ENCODE peak calls at places on chromosome 12, in seven cellular contexts. S, O, I, H, M, Y and G are unnamed samples.

GRCh38 chr12:51917746-51918453 is 10.6 kb downstream of the ACVRL1 start:
- DNase-seq in O (no peak), M (peak; percentile 82), I (no peak), Y (no peak), S (peak; percentile 71), H (no peak), G (no peak)

GRCh38 chr12:128813392-128813791 is 10.4 kb downstream of the SLC15A4 start:
- DNase-seq in Y (no peak), S (no peak), O (no peak), H (no peak), I (no peak), M (no peak), G (no peak)

GRCh38 chr12:104953323-104953722 is 4.8 kb downstream of the SLC41A2 start:
- DNase-seq in S (no peak), M (peak; percentile 4), O (no peak), Y (no peak), I (no peak), H (no peak), G (no peak)

GRCh38 chr12:28446031-28446430 is 255.8 kb downstream of the CCDC91 start:
- DNase-seq in S (no peak), M (no peak), H (no peak), Y (no peak), I (no peak), O (no peak), G (no peak)

GRCh38 chr12:85804663-85805062 is 31.5 kb downstream of the RASSF9 start:
- DNase-seq in Y (no peak), S (no peak), M (no peak), I (no peak), H (no peak), O (no peak), G (no peak)

GRCh38 chr12:6451348-6452244 is at the start of gene TAPBPL:
- DNase-seq in M (peak; percentile 38), H (peak; percentile 75), Y (no peak), O (peak; percentile 89), S (peak; percentile 88), I (no peak), G (peak; percentile 48)

GRCh38 chr12:13536219-13536910 is 339.8 kb downstream of the EMP1 start:
- DNase-seq in O (no peak), M (no peak), S (no peak), Y (no peak), H (peak; percentile 60), I (no peak), G (no peak)

GRCh38 chr12:3134126-3134525 is 56.9 kb downstream of the TSPAN9 start:
- DNase-seq in S (no peak), Y (no peak), M (no peak), H (no peak), O (no peak), I (no peak), G (no peak)

GRCh38 chr12:54230555-54230954 is 41.8 kb upstream of the SMUG1 start:
- DNase-seq in M (no peak), H (no peak), Y (no peak), S (no peak), I (no peak), O (no peak), G (no peak)

GRCh38 chr12:101866615-101867373 is 10.6 kb upstream of the DRAM1 start:
- DNase-seq in Y (no peak), M (no peak), I (no peak), H (no peak), O (no peak), S (no peak), G (no peak)

GRCh38 chr12:3311027-3311402 is 180.0 kb upstream of the PRMT8 start:
- DNase-seq in I (peak; percentile 83), Y (no peak), M (no peak), O (no peak), H (no peak), S (no peak), G (no peak)

GRCh38 chr12:119314290-119314689 is 20.2 kb upstream of the CCDC60 start:
- DNase-seq in O (no peak), Y (no peak), I (no peak), M (no peak), S (no peak), H (no peak), G (no peak)

GRCh38 chr12:112970391-112970790 is 7.9 kb upstream of the OAS2 start:
- DNase-seq in I (no peak), S (no peak), O (no peak), M (no peak), Y (no peak), H (no peak), G (no peak)

GRCh38 chr12:6542209-6543009 is 8.1 kb downstream of the GAPDH start:
- DNase-seq in Y (no peak), H (no peak), O (peak; percentile 94), I (no peak), M (no peak), S (no peak), G (no peak)

GRCh38 chr12:123043536-123044001 is 63.1 kb downstream of the ARL6IP4 start:
- DNase-seq in Y (peak; percentile 27), O (peak; percentile 60), I (peak; percentile 44), H (no peak), M (peak; percentile 57), S (peak; percentile 77), G (peak; percentile 48)

GRCh38 chr12:104204690-104205480 is 10.7 kb upstream of the TXNRD1 start:
- DNase-seq in O (no peak), M (no peak), Y (no peak), H (no peak), S (no peak), I (no peak), G (no peak)

GRCh38 chr12:3107071-3107583 is 29.9 kb downstream of the TSPAN9 start:
- DNase-seq in O (no peak), I (no peak), M (no peak), H (no peak), S (peak; percentile 65), Y (no peak), G (peak; percentile 62)

GRCh38 chr12:8639936-8640335 is 22.7 kb downstream of the MFAP5 start:
- DNase-seq in H (no peak), O (no peak), Y (no peak), I (no peak), M (no peak), S (no peak), G (no peak)

GRCh38 chr12:115023898-115024297 is 339.9 kb upstream of the TBX3 start:
- DNase-seq in I (no peak), Y (no peak), S (no peak), M (no peak), H (no peak), O (no peak), G (no peak)

GRCh38 chr12:12007001-12007712 is 63.6 kb upstream of the BCL2L14 start:
- DNase-seq in H (peak; percentile 59), M (no peak), S (no peak), Y (no peak), O (no peak), I (no peak), G (no peak)

GRCh38 chr12:107393043-107393725 is 292.4 kb upstream of the PWP1 start:
- DNase-seq in O (no peak), H (no peak), S (no peak), M (no peak), Y (no peak), I (no peak), G (no peak)

GRCh38 chr12:52584156-52584682 is 10.6 kb upstream of the KRT74 start:
- DNase-seq in H (no peak), M (no peak), I (no peak), S (no peak), Y (no peak), O (no peak), G (no peak)

GRCh38 chr12:88793091-88793490 is 212.8 kb upstream of the KITLG start:
- DNase-seq in O (no peak), H (no peak), M (no peak), S (no peak), Y (no peak), I (no peak), G (no peak)

GRCh38 chr12:54604436-54604835 is 16.0 kb upstream of the PPP1R1A start:
- DNase-seq in M (no peak), I (no peak), O (no peak), Y (no peak), S (no peak), H (no peak), G (no peak)

GRCh38 chr12:113267621-113268020 is 46.4 kb downstream of the TPCN1 start:
- DNase-seq in M (no peak), O (no peak), H (no peak), S (no peak), Y (no peak), I (no peak), G (no peak)

GRCh38 chr12:110084314-110085015 is 36.1 kb upstream of the C12orf76 start:
- DNase-seq in H (no peak), M (no peak), I (no peak), O (no peak), S (no peak), Y (no peak), G (no peak)

GRCh38 chr12:24902521-24903304 is 46.2 kb downstream of the BCAT1 start:
- DNase-seq in S (no peak), O (no peak), Y (no peak), I (no peak), M (no peak), H (no peak), G (peak; percentile 56)

GRCh38 chr12:98821849-98822248 is 176.8 kb downstream of the APAF1 start:
- DNase-seq in M (no peak), H (no peak), I (no peak), S (no peak), Y (no peak), O (no peak), G (no peak)
- H3K36me3 ChIP-seq in M (no peaks in the 10 kb centered on the region), H (no peaks in the 10 kb centered on the region), I (no peaks in the 10 kb centered on the region), S (no peaks in the 10 kb centered on the region), Y (no peaks in the 10 kb centered on the region), O (no peaks in the 10 kb centered on the region), G (no peaks in the 10 kb centered on the region)

DNA sequence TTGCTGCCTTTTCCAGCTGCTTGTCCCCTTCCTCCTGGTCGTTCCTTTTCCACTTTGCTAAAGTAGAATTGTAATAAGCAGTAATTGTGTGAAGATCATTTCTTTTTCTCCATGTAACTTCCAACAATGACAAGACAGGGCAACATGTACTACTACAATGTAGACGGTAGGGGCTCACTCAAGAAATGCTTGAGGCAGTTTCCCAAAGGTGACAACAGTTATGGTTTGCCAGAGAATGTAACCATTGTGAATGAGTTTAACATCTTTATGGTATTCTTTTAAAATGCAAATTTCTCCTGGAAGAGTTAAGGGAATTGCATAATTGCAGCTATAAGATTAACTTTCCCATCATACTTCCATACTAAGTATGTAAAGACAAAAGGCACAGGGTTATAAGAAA is 23.8 kb upstream of the PHLDA1 start:
- DNase-seq in S (no peak), H (no peak), O (no peak), Y (no peak), I (no peak), M (no peak), G (no peak)
- TF ChIP-seq YY1 in S (no peak), H (no peak), O (no peak), Y (no peak), I (no peak), M (no peak), G (no peak)

DNA sequence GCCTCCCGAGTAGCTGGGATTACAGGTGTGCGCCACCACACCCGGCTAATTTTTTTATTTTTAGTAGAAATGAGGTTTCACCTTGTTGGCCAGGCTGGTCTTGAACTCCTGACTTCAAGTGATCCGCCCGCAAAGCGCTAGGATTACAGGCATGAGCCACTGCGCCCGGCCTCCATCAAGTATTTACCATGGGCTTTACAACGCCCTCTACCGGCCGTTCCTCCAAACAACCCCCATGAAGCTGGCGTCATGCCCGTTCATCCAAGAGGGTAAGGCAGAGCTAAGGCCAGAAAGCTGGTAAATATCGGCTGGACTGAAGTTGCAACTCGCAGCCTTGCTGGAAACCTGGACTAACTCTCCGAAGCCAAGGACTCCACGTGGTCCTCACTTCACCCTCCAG is 41.6 kb downstream of the RNF34 start:
- DNase-seq in M (no peak), S (peak; percentile 39), O (peak; percentile 28), I (no peak), Y (no peak), H (no peak), G (no peak)
- H3K36me3 ChIP-seq in M (peaks cover 91% of the 10 kb centered on the region), S (peaks cover 39% of the 10 kb centered on the region), O (peaks cover 29% of the 10 kb centered on the region), I (peaks cover 21% of the 10 kb centered on the region), Y (peaks cover 49% of the 10 kb centered on the region), H (peaks cover 59% of the 10 kb centered on the region), G (peaks cover 82% of the 10 kb centered on the region)

GRCh38 chr12:64825143-64826011 is 930 bp downstream of the TBC1D30 start:
- DNase-seq in O (no peak), M (no peak), H (no peak), Y (no peak), S (peak; percentile 64), I (no peak), G (no peak)
- TF ChIP-seq YY1 in O (no peak), M (no peak), H (no peak), Y (no peak), S (no peak), I (no peak), G (no peak)